ENCODE peak calls at places on chromosome 1, in ten cellular contexts. One of them, this sample, is unnamed.
A peak's percentile ranks its signal among the peaks of the same experiment; 100 is the strongest.

GRCh38 chr1:91526496-91526895 is 25.8 kb downstream of the CDC7 start:
- DNase-seq in body of pancreas: no peak
- DNase-seq in effector memory CD4-positive, alpha-beta T cell: no peak
- DNase-seq in fibroblast of the aortic adventitia: peak; percentile 85
- DNase-seq in tibial artery: no peak
- DNase-seq in SJSA1: peak; percentile 22
- DNase-seq in K562: no peak
- DNase-seq in sigmoid colon: no peak
- DNase-seq in choroid plexus epithelial cell: peak; percentile 70
- DNase-seq in fibroblast of lung: peak; percentile 99
- DNase-seq in this sample: no peak

GRCh38 chr1:151859814-151860405 is 6.4 kb upstream of the THEM5 start:
- DNase-seq in body of pancreas: no peak
- DNase-seq in effector memory CD4-positive, alpha-beta T cell: no peak
- DNase-seq in fibroblast of the aortic adventitia: no peak
- DNase-seq in tibial artery: no peak
- DNase-seq in SJSA1: no peak
- DNase-seq in K562: no peak
- DNase-seq in sigmoid colon: no peak
- DNase-seq in choroid plexus epithelial cell: no peak
- DNase-seq in fibroblast of lung: no peak
- DNase-seq in this sample: no peak

GRCh38 chr1:150574260-150575071 is 4.9 kb downstream of the MCL1 start:
- DNase-seq in body of pancreas: no peak
- DNase-seq in effector memory CD4-positive, alpha-beta T cell: no peak
- DNase-seq in fibroblast of the aortic adventitia: peak; percentile 35
- DNase-seq in tibial artery: no peak
- DNase-seq in SJSA1: no peak
- DNase-seq in K562: peak; percentile 9
- DNase-seq in sigmoid colon: no peak
- DNase-seq in choroid plexus epithelial cell: peak; percentile 46
- DNase-seq in fibroblast of lung: no peak
- DNase-seq in this sample: no peak

GRCh38 chr1:232923739-232924386 is 26.5 kb upstream of the NTPCR start:
- DNase-seq in body of pancreas: no peak
- DNase-seq in effector memory CD4-positive, alpha-beta T cell: no peak
- DNase-seq in fibroblast of the aortic adventitia: no peak
- DNase-seq in tibial artery: no peak
- DNase-seq in SJSA1: no peak
- DNase-seq in K562: no peak
- DNase-seq in sigmoid colon: no peak
- DNase-seq in choroid plexus epithelial cell: no peak
- DNase-seq in fibroblast of lung: no peak
- DNase-seq in this sample: no peak

GRCh38 chr1:184300446-184300845 is 86.4 kb upstream of the C1orf21 start:
- DNase-seq in body of pancreas: no peak
- DNase-seq in effector memory CD4-positive, alpha-beta T cell: no peak
- DNase-seq in fibroblast of the aortic adventitia: peak; percentile 56
- DNase-seq in tibial artery: no peak
- DNase-seq in SJSA1: peak; percentile 33
- DNase-seq in K562: no peak
- DNase-seq in sigmoid colon: no peak
- DNase-seq in choroid plexus epithelial cell: peak; percentile 56
- DNase-seq in fibroblast of lung: peak; percentile 56
- DNase-seq in this sample: no peak

GRCh38 chr1:157691285-157691920 is 9.2 kb downstream of the FCRL3 start:
- DNase-seq in body of pancreas: peak; percentile 21
- DNase-seq in effector memory CD4-positive, alpha-beta T cell: no peak
- DNase-seq in fibroblast of the aortic adventitia: peak; percentile 20
- DNase-seq in tibial artery: no peak
- DNase-seq in SJSA1: no peak
- DNase-seq in K562: peak; percentile 19
- DNase-seq in sigmoid colon: no peak
- DNase-seq in choroid plexus epithelial cell: peak; percentile 44
- DNase-seq in fibroblast of lung: peak; percentile 7
- DNase-seq in this sample: peak; percentile 69

GRCh38 chr1:37394574-37395464 is 79.6 kb upstream of the ZC3H12A start:
- DNase-seq in body of pancreas: no peak
- DNase-seq in effector memory CD4-positive, alpha-beta T cell: no peak
- DNase-seq in fibroblast of the aortic adventitia: no peak
- DNase-seq in tibial artery: no peak
- DNase-seq in SJSA1: no peak
- DNase-seq in K562: no peak
- DNase-seq in sigmoid colon: no peak
- DNase-seq in choroid plexus epithelial cell: no peak
- DNase-seq in fibroblast of lung: no peak
- DNase-seq in this sample: peak; percentile 6

GRCh38 chr1:200916152-200916551 is 21.5 kb downstream of the INAVA start:
- DNase-seq in body of pancreas: no peak
- DNase-seq in effector memory CD4-positive, alpha-beta T cell: no peak
- DNase-seq in fibroblast of the aortic adventitia: no peak
- DNase-seq in tibial artery: peak; percentile 49
- DNase-seq in SJSA1: no peak
- DNase-seq in K562: peak; percentile 66
- DNase-seq in sigmoid colon: peak; percentile 53
- DNase-seq in choroid plexus epithelial cell: no peak
- DNase-seq in fibroblast of lung: no peak
- DNase-seq in this sample: no peak

DNA sequence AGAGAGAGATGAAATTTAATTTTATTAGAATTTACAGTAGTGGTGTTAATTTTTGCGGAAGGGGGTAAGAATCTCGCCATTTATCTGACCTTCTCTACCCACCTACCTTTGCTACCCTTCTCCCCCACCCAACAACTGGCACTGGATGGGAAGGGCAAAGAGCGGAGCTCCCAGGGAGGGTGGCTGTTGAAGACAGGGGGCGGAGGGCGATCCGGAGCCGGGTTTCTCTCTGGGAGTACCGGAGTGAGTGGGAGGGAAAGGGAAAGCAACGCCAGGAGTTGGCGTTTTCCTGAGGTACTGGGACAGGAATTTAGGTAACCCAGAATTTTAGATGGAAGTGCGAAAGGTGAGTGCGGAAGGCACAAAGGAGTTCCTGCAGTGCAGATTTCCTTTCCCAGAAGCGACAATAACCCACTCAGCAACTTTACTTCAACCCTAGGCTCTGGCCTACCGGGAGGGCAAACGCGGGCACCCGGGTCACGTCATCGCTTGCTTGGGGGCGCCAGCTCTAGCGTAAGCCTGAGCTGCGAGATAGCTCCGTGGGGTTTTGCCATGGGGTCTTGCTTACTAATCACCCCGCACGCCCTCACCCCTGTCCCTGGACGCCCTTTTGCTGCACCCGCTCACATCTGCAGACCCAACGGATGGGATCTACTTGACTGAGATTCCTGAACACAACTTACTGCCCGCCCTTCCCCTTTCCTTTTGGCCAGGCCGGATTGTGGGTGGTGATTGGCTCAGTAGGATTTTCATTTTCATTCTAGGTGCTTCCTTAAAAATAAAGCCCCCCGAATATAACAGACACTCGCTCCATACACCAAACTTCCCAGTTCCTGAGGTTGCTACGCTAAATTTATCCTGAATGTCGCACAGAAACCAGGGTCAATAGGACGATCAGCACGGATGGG is 413.0 kb upstream of the ESRRG start:
- DNase-seq in body of pancreas: no peak
- DNase-seq in effector memory CD4-positive, alpha-beta T cell: no peak
- DNase-seq in fibroblast of the aortic adventitia: no peak
- DNase-seq in tibial artery: no peak
- DNase-seq in SJSA1: no peak
- DNase-seq in K562: no peak
- DNase-seq in sigmoid colon: no peak
- DNase-seq in choroid plexus epithelial cell: no peak
- DNase-seq in fibroblast of lung: no peak
- DNase-seq in this sample: no peak
- H3K4me3 ChIP-seq in body of pancreas: no peak overlapping the region
- H3K4me3 ChIP-seq in effector memory CD4-positive, alpha-beta T cell: no peak overlapping the region
- H3K4me3 ChIP-seq in fibroblast of the aortic adventitia: no peak overlapping the region
- H3K4me3 ChIP-seq in tibial artery: peak overlapping the region; percentile 37
- H3K4me3 ChIP-seq in SJSA1: no peak overlapping the region
- H3K4me3 ChIP-seq in K562: no peak overlapping the region
- H3K4me3 ChIP-seq in sigmoid colon: no peak overlapping the region
- H3K4me3 ChIP-seq in choroid plexus epithelial cell: no peak overlapping the region
- H3K4me3 ChIP-seq in fibroblast of lung: no peak overlapping the region
- H3K4me3 ChIP-seq in this sample: no peak overlapping the region

GRCh38 chr1:6125366-6125765 is 54.8 kb downstream of the CHD5 start:
- DNase-seq in body of pancreas: no peak
- DNase-seq in effector memory CD4-positive, alpha-beta T cell: no peak
- DNase-seq in fibroblast of the aortic adventitia: no peak
- DNase-seq in tibial artery: no peak
- DNase-seq in SJSA1: no peak
- DNase-seq in K562: no peak
- DNase-seq in sigmoid colon: peak; percentile 57
- DNase-seq in choroid plexus epithelial cell: no peak
- DNase-seq in fibroblast of lung: no peak
- DNase-seq in this sample: no peak

GRCh38 chr1:6123816-6124215 is 56.3 kb downstream of the CHD5 start:
- DNase-seq in body of pancreas: no peak
- DNase-seq in effector memory CD4-positive, alpha-beta T cell: no peak
- DNase-seq in fibroblast of the aortic adventitia: no peak
- DNase-seq in tibial artery: no peak
- DNase-seq in SJSA1: no peak
- DNase-seq in K562: no peak
- DNase-seq in sigmoid colon: no peak
- DNase-seq in choroid plexus epithelial cell: no peak
- DNase-seq in fibroblast of lung: no peak
- DNase-seq in this sample: no peak

GRCh38 chr1:6126028-6126427 is 54.1 kb downstream of the CHD5 start:
- DNase-seq in body of pancreas: no peak
- DNase-seq in effector memory CD4-positive, alpha-beta T cell: no peak
- DNase-seq in fibroblast of the aortic adventitia: no peak
- DNase-seq in tibial artery: no peak
- DNase-seq in SJSA1: no peak
- DNase-seq in K562: no peak
- DNase-seq in sigmoid colon: peak; percentile 44
- DNase-seq in choroid plexus epithelial cell: no peak
- DNase-seq in fibroblast of lung: no peak
- DNase-seq in this sample: no peak

GRCh38 chr1:6124341-6124740 is 55.8 kb downstream of the CHD5 start:
- DNase-seq in body of pancreas: no peak
- DNase-seq in effector memory CD4-positive, alpha-beta T cell: no peak
- DNase-seq in fibroblast of the aortic adventitia: no peak
- DNase-seq in tibial artery: no peak
- DNase-seq in SJSA1: no peak
- DNase-seq in K562: no peak
- DNase-seq in sigmoid colon: peak; percentile 62
- DNase-seq in choroid plexus epithelial cell: no peak
- DNase-seq in fibroblast of lung: no peak
- DNase-seq in this sample: no peak

GRCh38 chr1:6124746-6125365 is 55.3 kb downstream of the CHD5 start:
- DNase-seq in body of pancreas: no peak
- DNase-seq in effector memory CD4-positive, alpha-beta T cell: no peak
- DNase-seq in fibroblast of the aortic adventitia: no peak
- DNase-seq in tibial artery: no peak
- DNase-seq in SJSA1: no peak
- DNase-seq in K562: no peak
- DNase-seq in sigmoid colon: peak; percentile 54
- DNase-seq in choroid plexus epithelial cell: no peak
- DNase-seq in fibroblast of lung: no peak
- DNase-seq in this sample: no peak
- H3K4me3 ChIP-seq in body of pancreas: no peak overlapping the region
- H3K4me3 ChIP-seq in effector memory CD4-positive, alpha-beta T cell: no peak overlapping the region
- H3K4me3 ChIP-seq in fibroblast of the aortic adventitia: no peak overlapping the region
- H3K4me3 ChIP-seq in tibial artery: no peak overlapping the region
- H3K4me3 ChIP-seq in SJSA1: no peak overlapping the region
- H3K4me3 ChIP-seq in K562: no peak overlapping the region
- H3K4me3 ChIP-seq in sigmoid colon: no peak overlapping the region
- H3K4me3 ChIP-seq in choroid plexus epithelial cell: no peak overlapping the region
- H3K4me3 ChIP-seq in fibroblast of lung: no peak overlapping the region
- H3K4me3 ChIP-seq in this sample: no peak overlapping the region

GRCh38 chr1:55288245-55288644 is 73.1 kb upstream of the USP24 start:
- DNase-seq in body of pancreas: no peak
- DNase-seq in effector memory CD4-positive, alpha-beta T cell: no peak
- DNase-seq in fibroblast of the aortic adventitia: no peak
- DNase-seq in tibial artery: peak; percentile 89
- DNase-seq in SJSA1: no peak
- DNase-seq in K562: no peak
- DNase-seq in sigmoid colon: no peak
- DNase-seq in choroid plexus epithelial cell: no peak
- DNase-seq in fibroblast of lung: no peak
- DNase-seq in this sample: peak; percentile 80

GRCh38 chr1:55289042-55289441 is 73.9 kb upstream of the USP24 start:
- DNase-seq in body of pancreas: no peak
- DNase-seq in effector memory CD4-positive, alpha-beta T cell: no peak
- DNase-seq in fibroblast of the aortic adventitia: no peak
- DNase-seq in tibial artery: no peak
- DNase-seq in SJSA1: no peak
- DNase-seq in K562: no peak
- DNase-seq in sigmoid colon: no peak
- DNase-seq in choroid plexus epithelial cell: no peak
- DNase-seq in fibroblast of lung: no peak
- DNase-seq in this sample: no peak

GRCh38 chr1:55286851-55287602 is 71.9 kb upstream of the USP24 start:
- DNase-seq in body of pancreas: no peak
- DNase-seq in effector memory CD4-positive, alpha-beta T cell: no peak
- DNase-seq in fibroblast of the aortic adventitia: peak; percentile 59
- DNase-seq in tibial artery: no peak
- DNase-seq in SJSA1: no peak
- DNase-seq in K562: no peak
- DNase-seq in sigmoid colon: no peak
- DNase-seq in choroid plexus epithelial cell: no peak
- DNase-seq in fibroblast of lung: no peak
- DNase-seq in this sample: no peak

GRCh38 chr1:55287732-55288131 is 72.6 kb upstream of the USP24 start:
- DNase-seq in body of pancreas: no peak
- DNase-seq in effector memory CD4-positive, alpha-beta T cell: no peak
- DNase-seq in fibroblast of the aortic adventitia: no peak
- DNase-seq in tibial artery: no peak
- DNase-seq in SJSA1: no peak
- DNase-seq in K562: no peak
- DNase-seq in sigmoid colon: no peak
- DNase-seq in choroid plexus epithelial cell: no peak
- DNase-seq in fibroblast of lung: no peak
- DNase-seq in this sample: peak; percentile 8

GRCh38 chr1:55289614-55290013 is 74.5 kb upstream of the USP24 start:
- DNase-seq in body of pancreas: no peak
- DNase-seq in effector memory CD4-positive, alpha-beta T cell: no peak
- DNase-seq in fibroblast of the aortic adventitia: no peak
- DNase-seq in tibial artery: no peak
- DNase-seq in SJSA1: no peak
- DNase-seq in K562: no peak
- DNase-seq in sigmoid colon: no peak
- DNase-seq in choroid plexus epithelial cell: no peak
- DNase-seq in fibroblast of lung: no peak
- DNase-seq in this sample: no peak
- H3K4me3 ChIP-seq in body of pancreas: no peak overlapping the region
- H3K4me3 ChIP-seq in effector memory CD4-positive, alpha-beta T cell: no peak overlapping the region
- H3K4me3 ChIP-seq in fibroblast of the aortic adventitia: no peak overlapping the region
- H3K4me3 ChIP-seq in tibial artery: no peak overlapping the region
- H3K4me3 ChIP-seq in SJSA1: no peak overlapping the region
- H3K4me3 ChIP-seq in K562: no peak overlapping the region
- H3K4me3 ChIP-seq in sigmoid colon: no peak overlapping the region
- H3K4me3 ChIP-seq in choroid plexus epithelial cell: no peak overlapping the region
- H3K4me3 ChIP-seq in fibroblast of lung: no peak overlapping the region
- H3K4me3 ChIP-seq in this sample: no peak overlapping the region

DNA sequence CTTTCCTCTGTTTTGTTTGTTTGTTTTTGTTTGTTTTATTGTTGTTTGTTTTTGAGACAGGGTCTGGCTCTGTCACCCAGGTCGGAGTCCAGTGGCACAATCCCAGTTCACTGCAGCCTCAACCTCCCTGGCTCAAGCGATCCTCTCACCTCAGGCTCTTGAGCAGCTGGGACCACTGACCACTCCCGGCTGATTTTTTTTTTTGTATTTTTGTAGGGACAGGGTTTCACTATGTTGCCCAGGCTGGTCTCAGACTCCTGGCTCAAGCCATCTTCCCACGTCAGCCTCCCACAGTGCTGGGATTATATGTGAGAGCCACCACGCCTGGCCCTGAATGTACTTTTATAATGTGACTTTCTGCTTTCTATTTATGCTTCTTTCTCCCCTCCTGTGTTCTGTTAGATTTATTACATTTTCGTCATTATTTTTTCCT is 5.0 kb upstream of the CALML6 start:
- DNase-seq in body of pancreas: peak; percentile 1
- DNase-seq in effector memory CD4-positive, alpha-beta T cell: no peak
- DNase-seq in fibroblast of the aortic adventitia: no peak
- DNase-seq in tibial artery: no peak
- DNase-seq in SJSA1: no peak
- DNase-seq in K562: no peak
- DNase-seq in sigmoid colon: peak; percentile 61
- DNase-seq in choroid plexus epithelial cell: no peak
- DNase-seq in fibroblast of lung: no peak
- DNase-seq in this sample: no peak
- H3K4me3 ChIP-seq in body of pancreas: no peak overlapping the region
- H3K4me3 ChIP-seq in effector memory CD4-positive, alpha-beta T cell: no peak overlapping the region
- H3K4me3 ChIP-seq in fibroblast of the aortic adventitia: no peak overlapping the region
- H3K4me3 ChIP-seq in tibial artery: peak overlapping the region; percentile 63
- H3K4me3 ChIP-seq in SJSA1: no peak overlapping the region
- H3K4me3 ChIP-seq in K562: no peak overlapping the region
- H3K4me3 ChIP-seq in sigmoid colon: no peak overlapping the region
- H3K4me3 ChIP-seq in choroid plexus epithelial cell: no peak overlapping the region
- H3K4me3 ChIP-seq in fibroblast of lung: peak overlapping the region; percentile 23
- H3K4me3 ChIP-seq in this sample: no peak overlapping the region

This sample was measured in A673.